ENCODE peak calls at places on chromosomes 7 and 10, in nine cellular contexts. J is fibroblast of lung, N is MCF 10A, O is uterus, I is tibial artery, M is neural progenitor cell, Q is WTC11, U is breast epithelium, A is endodermal cell. S is an unnamed sample.

GRCh38 chr7:7265057-7265456 is 82.7 kb downstream of the C1GALT1 start:
- DNase-seq in J (peak), N (peak), O (no peak), I (no peak), M (no peak), Q (no peak), U (no peak), A (no peak), S (no peak)

GRCh38 chr10:7546365-7546967 is 120.3 kb downstream of the ITIH5 start:
- DNase-seq in J (no peak), N (no peak), O (no peak), I (no peak), M (no peak), Q (no peak), U (no peak), A (no peak), S (no peak)

GRCh38 chr7:16933296-16934248 is 51.8 kb upstream of the AGR3 start:
- DNase-seq in J (peak), N (no peak), O (no peak), I (peak), M (no peak), Q (no peak), U (no peak), A (no peak), S (no peak)

GRCh38 chr10:130335336-130335735 is 199.1 kb downstream of the GLRX3 start:
- DNase-seq in J (no peak), N (no peak), O (no peak), I (no peak), M (no peak), Q (no peak), U (no peak), A (no peak), S (no peak)

GRCh38 chr7:22291979-22292378 is 65.0 kb downstream of the RAPGEF5 start:
- DNase-seq in J (no peak), N (no peak), O (no peak), I (no peak), M (no peak), Q (no peak), U (no peak), A (no peak), S (peak)

GRCh38 chr10:114821915-114822770 is 563 bp downstream of the FHIP2A start:
- DNase-seq in J (peak), N (peak), O (peak), I (peak), M (peak), Q (peak), U (no peak), A (peak), S (peak)

GRCh38 chr10:16011548-16011947 is 151.2 kb upstream of the MINDY3 start:
- DNase-seq in J (no peak), N (peak), O (no peak), I (no peak), M (no peak), Q (no peak), U (no peak), A (no peak), S (no peak)

GRCh38 chr7:119783799-119784198 is 489.2 kb upstream of the KCND2 start:
- DNase-seq in J (peak), N (peak), O (no peak), I (no peak), M (no peak), Q (no peak), U (no peak), A (no peak), S (no peak)

GRCh38 chr10:74932648-74933047 is 106.2 kb downstream of the KAT6B start:
- DNase-seq in J (no peak), N (no peak), O (peak), I (peak), M (no peak), Q (no peak), U (no peak), A (no peak), S (no peak)

GRCh38 chr10:91587710-91588638 is 44.9 kb downstream of the PPP1R3C start:
- DNase-seq in J (peak), N (peak), O (peak), I (peak), M (no peak), Q (no peak), U (no peak), A (no peak), S (no peak)

GRCh38 chr7:46847126-46847525 is 734.8 kb downstream of the TNS3 start:
- DNase-seq in J (peak), N (no peak), O (no peak), I (no peak), M (no peak), Q (no peak), U (no peak), A (no peak), S (no peak)

GRCh38 chr7:81715984-81716588 is 53.8 kb downstream of the HGF start:
- DNase-seq in J (peak), N (peak), O (no peak), I (no peak), M (peak), Q (no peak), U (no peak), A (peak), S (no peak)

GRCh38 chr7:75858430-75858829 is 20.4 kb upstream of the RHBDD2 start:
- DNase-seq in J (no peak), N (no peak), O (no peak), I (no peak), M (no peak), Q (no peak), U (no peak), A (no peak), S (no peak)

GRCh38 chr7:42359946-42360345 is 122.9 kb upstream of the GLI3 start:
- DNase-seq in J (no peak), N (no peak), O (no peak), I (no peak), M (no peak), Q (no peak), U (no peak), A (no peak), S (no peak)

GRCh38 chr10:69201045-69201444 is 19.1 kb upstream of the HKDC1 start:
- DNase-seq in J (no peak), N (no peak), O (no peak), I (no peak), M (no peak), Q (no peak), U (no peak), A (no peak), S (no peak)

GRCh38 chr7:98240961-98241673 is 10.9 kb downstream of the TECPR1 start:
- DNase-seq in J (peak), N (peak), O (no peak), I (no peak), M (peak), Q (peak), U (no peak), A (peak), S (peak)

GRCh38 chr7:134547738-134548054 is 1.2 kb upstream of the AKR1B15 start:
- DNase-seq in J (peak), N (peak), O (peak), I (peak), M (peak), Q (peak), U (peak), A (no peak), S (peak)

GRCh38 chr10:43420369-43421200 is 11.6 kb upstream of the HNRNPF start:
- DNase-seq in J (peak), N (peak), O (peak), I (peak), M (peak), Q (peak), U (peak), A (peak), S (peak)

GRCh38 chr10:132536964-132537712 is 449 bp upstream of the INPP5A start:
- DNase-seq in J (peak), N (peak), O (peak), I (peak), M (peak), Q (peak), U (peak), A (peak), S (peak)
- TF ChIP-seq CTCF in J (no peak), N (no peak), O (peak), I (peak), M (peak), Q (no peak), U (peak), A (peak), S (no peak)

GRCh38 chr7:113774182-113774807 is 144.5 kb downstream of the PPP1R3A start:
- DNase-seq in J (peak), N (peak), O (no peak), I (no peak), M (peak), Q (no peak), U (no peak), A (no peak), S (peak)
- TF ChIP-seq CTCF in J (peak), N (peak), O (peak), I (peak), M (peak), Q (peak), U (peak), A (peak), S (peak)

GRCh38 chr7:149615690-149616270 is 118.2 kb upstream of the ZNF746 start:
- DNase-seq in J (no peak), N (no peak), O (no peak), I (no peak), M (peak), Q (peak), U (no peak), A (peak), S (no peak)
- TF ChIP-seq CTCF in J (no peak), N (no peak), O (no peak), I (no peak), M (no peak), Q (no peak), U (no peak), A (peak), S (no peak)

DNA sequence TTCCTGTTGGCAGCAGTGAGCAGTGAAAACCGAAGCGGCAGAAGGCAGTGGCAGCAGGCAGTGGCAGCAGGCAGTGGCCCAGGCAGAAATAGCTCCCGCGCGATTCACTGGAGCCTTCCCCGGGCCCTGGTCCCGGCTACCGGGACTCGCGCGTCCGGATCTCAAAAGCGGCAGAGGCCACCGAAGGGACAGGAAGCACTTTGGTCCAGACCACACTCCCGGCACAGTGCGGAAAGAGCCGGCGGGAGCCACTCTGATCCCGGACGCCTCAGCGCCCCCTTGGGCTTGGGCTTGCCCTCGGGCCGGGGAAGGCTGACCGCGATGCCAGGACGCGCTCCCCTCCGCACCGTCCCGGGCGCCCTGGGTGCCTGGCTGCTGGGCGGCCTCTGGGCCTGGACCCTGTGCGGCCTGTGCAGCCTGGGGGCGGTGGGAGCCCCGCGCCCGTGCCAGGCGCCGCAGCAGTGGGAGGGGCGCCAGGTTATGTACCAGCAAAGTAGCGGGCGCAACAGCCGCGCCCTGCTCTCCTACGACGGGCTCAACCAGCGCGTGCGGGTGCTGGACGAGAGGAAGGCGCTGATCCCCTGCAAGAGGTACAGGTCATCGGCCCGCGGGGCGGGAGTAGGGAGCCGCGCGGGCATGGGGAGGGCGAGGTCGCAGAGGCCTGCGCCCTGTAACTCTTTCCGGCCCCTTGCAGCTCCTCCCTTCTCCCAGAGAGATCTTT is at the start of gene EPDR1:
- DNase-seq in J (peak), N (no peak), O (peak), I (peak), M (peak), Q (peak), U (no peak), A (peak), S (peak)
- TF ChIP-seq CTCF in J (no peak), N (no peak), O (peak), I (peak), M (peak), Q (no peak), U (no peak), A (peak), S (no peak)

DNA sequence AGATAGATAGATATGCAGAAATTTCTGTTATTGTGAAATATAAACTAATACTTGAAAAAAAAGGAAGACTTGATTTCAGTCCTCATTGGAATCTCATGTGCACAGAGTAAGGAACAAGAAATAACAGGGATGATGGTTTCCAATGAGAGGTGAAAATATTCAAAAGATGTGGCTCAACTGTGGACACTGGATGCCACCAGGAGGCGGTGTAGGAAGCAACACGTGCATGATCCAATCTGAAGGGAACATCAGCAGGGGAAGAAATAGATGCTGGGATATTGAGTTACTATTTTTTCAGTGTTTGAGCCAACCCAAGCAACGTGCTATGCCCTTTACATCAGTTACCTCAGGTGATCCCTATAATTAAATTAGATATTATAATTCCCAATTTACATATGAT is 710.8 kb upstream of the LRRTM3 start:
- DNase-seq in J (no peak), N (peak), O (no peak), I (no peak), M (peak), Q (peak), U (no peak), A (peak), S (no peak)
- TF ChIP-seq CTCF in J (no peak), N (no peak), O (no peak), I (no peak), M (peak), Q (no peak), U (no peak), A (peak), S (peak)

DNA sequence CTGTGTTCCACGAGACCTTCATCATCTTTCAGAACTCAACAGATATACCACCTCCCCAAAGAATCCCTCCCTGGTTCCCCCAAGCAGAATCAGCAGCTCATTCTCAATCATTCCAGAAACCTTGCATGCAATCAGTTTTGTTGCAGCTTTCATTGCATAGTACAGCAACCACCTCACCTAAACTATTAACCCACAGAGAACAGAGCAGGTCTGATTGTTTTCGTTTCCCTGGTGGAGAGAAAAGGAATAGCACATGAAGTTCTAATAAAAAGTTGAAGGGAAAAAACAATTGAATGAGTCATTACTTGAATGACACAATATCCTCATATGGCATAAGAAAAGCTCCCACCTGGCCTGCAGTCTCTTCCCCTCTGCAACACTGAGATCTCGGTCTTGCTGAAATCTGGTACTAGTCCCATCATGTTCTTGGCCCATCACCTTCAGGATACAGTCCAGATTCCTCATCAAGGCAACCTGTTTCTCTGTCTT is 147.1 kb upstream of the GDF10 start:
- DNase-seq in J (no peak), N (peak), O (no peak), I (no peak), M (no peak), Q (no peak), U (no peak), A (no peak), S (no peak)
- TF ChIP-seq CTCF in J (peak), N (peak), O (no peak), I (no peak), M (peak), Q (peak), U (no peak), A (peak), S (peak)

GRCh38 chr7:130614449-130614848 is 54.1 kb downstream of the COPG2 start:
- DNase-seq in J (no peak), N (no peak), O (no peak), I (no peak), M (no peak), Q (no peak), U (no peak), A (no peak), S (no peak)

GRCh38 chr7:130611206-130611605 is 57.3 kb downstream of the COPG2 start:
- DNase-seq in J (no peak), N (no peak), O (no peak), I (no peak), M (no peak), Q (no peak), U (no peak), A (no peak), S (no peak)

GRCh38 chr7:130615583-130615982 is 53.0 kb downstream of the COPG2 start:
- DNase-seq in J (no peak), N (no peak), O (no peak), I (no peak), M (no peak), Q (no peak), U (no peak), A (no peak), S (no peak)
- TF ChIP-seq CTCF in J (no peak), N (no peak), O (no peak), I (no peak), M (no peak), Q (no peak), U (no peak), A (no peak), S (no peak)

GRCh38 chr10:97731346-97732051 is 5.4 kb upstream of the ZFYVE27 start:
- DNase-seq in J (peak), N (peak), O (peak), I (peak), M (peak), Q (peak), U (peak), A (peak), S (peak)

GRCh38 chr10:97734021-97734420 is 2.9 kb upstream of the ZFYVE27 start:
- DNase-seq in J (no peak), N (no peak), O (no peak), I (no peak), M (no peak), Q (no peak), U (no peak), A (no peak), S (no peak)

GRCh38 chr10:97733256-97733655 is 3.7 kb upstream of the ZFYVE27 start:
- DNase-seq in J (no peak), N (peak), O (no peak), I (no peak), M (no peak), Q (no peak), U (no peak), A (no peak), S (no peak)

GRCh38 chr10:97729014-97729413 is 7.9 kb upstream of the ZFYVE27 start:
- DNase-seq in J (no peak), N (no peak), O (no peak), I (no peak), M (no peak), Q (no peak), U (no peak), A (no peak), S (no peak)

GRCh38 chr10:97732052-97732359 is 4.9 kb upstream of the ZFYVE27 start:
- DNase-seq in J (no peak), N (no peak), O (no peak), I (no peak), M (no peak), Q (no peak), U (no peak), A (no peak), S (no peak)
- TF ChIP-seq CTCF in J (no peak), N (no peak), O (peak), I (no peak), M (no peak), Q (peak), U (no peak), A (no peak), S (no peak)

GRCh38 chr7:151059362-151060112 is at the start of gene SLC4A2:
- DNase-seq in J (peak), N (peak), O (peak), I (peak), M (peak), Q (peak), U (peak), A (peak), S (peak)
- TF ChIP-seq CTCF in J (peak), N (peak), O (peak), I (peak), M (peak), Q (no peak), U (no peak), A (peak), S (peak)

S was measured in nephron progenitor cell.